ENCODE peak calls at places on chromosome 18, in eight cellular contexts. One of them, this sample, is unnamed.

GRCh38 chr18:61333746-61334490 is 688 bp downstream of the CDH20 start:
- DNase-seq in foreskin fibroblast: peak; percentile 52
- DNase-seq in upper lobe of right lung: no peak
- DNase-seq in endothelial cell: peak; percentile 33
- DNase-seq in spleen: peak; percentile 66
- DNase-seq in prostate gland: no peak
- DNase-seq in fibroblast of the aortic adventitia: peak; percentile 24
- DNase-seq in MCF 10A: no peak
- DNase-seq in this sample: no peak

GRCh38 chr18:56447972-56448371 is 190.4 kb downstream of the TXNL1 start:
- DNase-seq in foreskin fibroblast: peak; percentile 11
- DNase-seq in upper lobe of right lung: no peak
- DNase-seq in endothelial cell: no peak
- DNase-seq in spleen: no peak
- DNase-seq in prostate gland: no peak
- DNase-seq in fibroblast of the aortic adventitia: peak; percentile 29
- DNase-seq in MCF 10A: no peak
- DNase-seq in this sample: no peak

GRCh38 chr18:77024476-77024875 is 108.1 kb downstream of the MBP start:
- DNase-seq in foreskin fibroblast: no peak
- DNase-seq in upper lobe of right lung: no peak
- DNase-seq in endothelial cell: no peak
- DNase-seq in spleen: no peak
- DNase-seq in prostate gland: no peak
- DNase-seq in fibroblast of the aortic adventitia: no peak
- DNase-seq in MCF 10A: no peak
- DNase-seq in this sample: no peak

GRCh38 chr18:73199151-73199550 is 331.4 kb upstream of the NETO1 start:
- DNase-seq in foreskin fibroblast: peak; percentile 31
- DNase-seq in upper lobe of right lung: no peak
- DNase-seq in endothelial cell: no peak
- DNase-seq in spleen: no peak
- DNase-seq in prostate gland: no peak
- DNase-seq in fibroblast of the aortic adventitia: peak; percentile 6
- DNase-seq in MCF 10A: peak; percentile 11
- DNase-seq in this sample: no peak

GRCh38 chr18:6044773-6045172 is 149.5 kb upstream of the TMEM200C start:
- DNase-seq in foreskin fibroblast: no peak
- DNase-seq in upper lobe of right lung: no peak
- DNase-seq in endothelial cell: no peak
- DNase-seq in spleen: no peak
- DNase-seq in prostate gland: no peak
- DNase-seq in fibroblast of the aortic adventitia: no peak
- DNase-seq in MCF 10A: no peak
- DNase-seq in this sample: no peak

GRCh38 chr18:3906072-3906471 is 456.1 kb downstream of the TGIF1 start:
- DNase-seq in foreskin fibroblast: no peak
- DNase-seq in upper lobe of right lung: no peak
- DNase-seq in endothelial cell: no peak
- DNase-seq in spleen: no peak
- DNase-seq in prostate gland: no peak
- DNase-seq in fibroblast of the aortic adventitia: peak; percentile 49
- DNase-seq in MCF 10A: no peak
- DNase-seq in this sample: no peak

GRCh38 chr18:46156838-46157237 is 52.7 kb downstream of the HAUS1 start:
- DNase-seq in foreskin fibroblast: no peak
- DNase-seq in upper lobe of right lung: no peak
- DNase-seq in endothelial cell: no peak
- DNase-seq in spleen: no peak
- DNase-seq in prostate gland: no peak
- DNase-seq in fibroblast of the aortic adventitia: no peak
- DNase-seq in MCF 10A: no peak
- DNase-seq in this sample: no peak

GRCh38 chr18:60693426-60693825 is 320.9 kb upstream of the MC4R start:
- DNase-seq in foreskin fibroblast: no peak
- DNase-seq in upper lobe of right lung: no peak
- DNase-seq in endothelial cell: no peak
- DNase-seq in spleen: no peak
- DNase-seq in prostate gland: no peak
- DNase-seq in fibroblast of the aortic adventitia: peak; percentile 4
- DNase-seq in MCF 10A: peak; percentile 34
- DNase-seq in this sample: no peak

GRCh38 chr18:54277899-54278298 is 8.6 kb downstream of the POLI start:
- DNase-seq in foreskin fibroblast: no peak
- DNase-seq in upper lobe of right lung: no peak
- DNase-seq in endothelial cell: no peak
- DNase-seq in spleen: no peak
- DNase-seq in prostate gland: no peak
- DNase-seq in fibroblast of the aortic adventitia: no peak
- DNase-seq in MCF 10A: no peak
- DNase-seq in this sample: no peak

DNA sequence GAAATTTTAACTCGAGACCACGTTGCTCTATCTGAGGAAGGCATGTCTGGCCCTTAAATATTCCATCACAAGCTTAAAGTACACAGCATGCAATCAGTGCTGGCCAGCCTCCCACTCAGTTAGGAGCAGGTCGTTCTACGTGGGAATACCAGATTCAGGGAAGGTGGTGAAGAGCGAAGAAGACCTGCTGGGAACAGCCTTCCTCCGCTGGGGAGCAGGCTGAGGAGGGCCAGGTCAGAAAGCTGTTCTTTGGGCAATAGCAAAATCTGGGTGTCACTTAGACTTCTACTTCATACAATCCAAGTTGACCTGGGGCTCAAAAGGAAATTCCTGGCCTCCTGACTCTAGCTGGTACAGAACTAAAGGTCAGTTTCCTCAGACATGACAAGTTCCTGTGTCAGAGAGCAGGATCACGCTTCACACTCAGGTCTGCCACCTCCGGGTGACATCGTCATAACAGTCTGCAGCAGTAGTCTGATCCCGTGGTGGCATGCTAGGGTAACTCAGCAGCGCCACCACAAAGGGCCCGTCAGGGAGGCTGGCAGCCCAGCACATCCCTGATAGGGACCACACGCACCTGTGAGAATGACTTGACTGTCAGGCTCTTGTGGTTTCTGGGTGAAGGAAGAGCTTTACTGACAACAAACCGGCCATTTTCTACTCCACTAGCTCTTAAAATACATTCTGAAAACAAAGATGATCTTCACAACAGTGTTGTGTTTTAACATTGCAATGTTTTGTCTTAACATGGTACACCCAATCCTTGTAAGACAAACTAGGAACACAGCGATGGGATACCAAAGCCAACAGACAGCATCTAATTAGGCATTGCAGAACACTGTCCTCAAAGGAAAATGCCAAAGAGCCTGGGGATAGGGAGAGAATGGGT is 35.2 kb upstream of the NAPG start:
- DNase-seq in foreskin fibroblast: no peak
- DNase-seq in upper lobe of right lung: no peak
- DNase-seq in endothelial cell: peak; percentile 31
- DNase-seq in spleen: peak; percentile 91
- DNase-seq in prostate gland: no peak
- DNase-seq in fibroblast of the aortic adventitia: no peak
- DNase-seq in MCF 10A: peak; percentile 2
- DNase-seq in this sample: peak; percentile 88
- TF ChIP-seq CTCF in foreskin fibroblast: no peak
- TF ChIP-seq CTCF in upper lobe of right lung: peak; percentile 10
- TF ChIP-seq CTCF in endothelial cell: no peak
- TF ChIP-seq CTCF in spleen: peak; percentile 35
- TF ChIP-seq CTCF in prostate gland: no peak
- TF ChIP-seq CTCF in fibroblast of the aortic adventitia: no peak
- TF ChIP-seq CTCF in MCF 10A: no peak
- TF ChIP-seq CTCF in this sample: peak; percentile 48

GRCh38 chr18:58334061-58334460 is 290.0 kb downstream of the NEDD4L start:
- DNase-seq in foreskin fibroblast: no peak
- DNase-seq in upper lobe of right lung: no peak
- DNase-seq in endothelial cell: no peak
- DNase-seq in spleen: no peak
- DNase-seq in prostate gland: no peak
- DNase-seq in fibroblast of the aortic adventitia: no peak
- DNase-seq in MCF 10A: no peak
- DNase-seq in this sample: no peak

GRCh38 chr18:58335223-58335622 is 291.2 kb downstream of the NEDD4L start:
- DNase-seq in foreskin fibroblast: no peak
- DNase-seq in upper lobe of right lung: no peak
- DNase-seq in endothelial cell: no peak
- DNase-seq in spleen: no peak
- DNase-seq in prostate gland: no peak
- DNase-seq in fibroblast of the aortic adventitia: no peak
- DNase-seq in MCF 10A: no peak
- DNase-seq in this sample: no peak

GRCh38 chr18:58337285-58337684 is 291.6 kb downstream of the ALPK2 start:
- DNase-seq in foreskin fibroblast: no peak
- DNase-seq in upper lobe of right lung: no peak
- DNase-seq in endothelial cell: no peak
- DNase-seq in spleen: no peak
- DNase-seq in prostate gland: no peak
- DNase-seq in fibroblast of the aortic adventitia: no peak
- DNase-seq in MCF 10A: no peak
- DNase-seq in this sample: no peak

GRCh38 chr18:58336605-58337004 is 292.3 kb downstream of the ALPK2 start:
- DNase-seq in foreskin fibroblast: peak; percentile 41
- DNase-seq in upper lobe of right lung: no peak
- DNase-seq in endothelial cell: no peak
- DNase-seq in spleen: no peak
- DNase-seq in prostate gland: no peak
- DNase-seq in fibroblast of the aortic adventitia: no peak
- DNase-seq in MCF 10A: no peak
- DNase-seq in this sample: no peak

DNA sequence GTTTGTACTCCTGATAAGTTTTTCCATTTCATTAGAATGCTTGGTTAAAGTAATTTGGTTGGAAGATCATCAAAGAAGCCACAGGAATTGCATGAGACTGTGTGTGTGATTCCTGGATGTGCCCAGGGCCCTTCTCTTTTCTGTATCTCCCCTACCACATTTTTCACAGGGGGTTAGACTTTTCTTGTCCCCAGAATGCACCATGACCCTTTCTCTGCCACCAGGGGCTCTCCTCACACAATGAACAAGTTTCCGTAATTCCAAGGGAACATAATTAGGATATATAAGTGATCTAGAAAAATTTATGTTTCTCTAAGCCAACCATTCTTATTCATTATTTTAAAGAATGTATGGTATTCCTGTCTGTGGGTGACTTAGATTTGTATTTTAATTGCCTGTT is 291.8 kb downstream of the NEDD4L start:
- DNase-seq in foreskin fibroblast: no peak
- DNase-seq in upper lobe of right lung: no peak
- DNase-seq in endothelial cell: no peak
- DNase-seq in spleen: no peak
- DNase-seq in prostate gland: no peak
- DNase-seq in fibroblast of the aortic adventitia: no peak
- DNase-seq in MCF 10A: no peak
- DNase-seq in this sample: no peak
- TF ChIP-seq CTCF in foreskin fibroblast: no peak
- TF ChIP-seq CTCF in upper lobe of right lung: no peak
- TF ChIP-seq CTCF in endothelial cell: no peak
- TF ChIP-seq CTCF in spleen: no peak
- TF ChIP-seq CTCF in prostate gland: no peak
- TF ChIP-seq CTCF in fibroblast of the aortic adventitia: peak; percentile 40
- TF ChIP-seq CTCF in MCF 10A: no peak
- TF ChIP-seq CTCF in this sample: no peak

GRCh38 chr18:43625582-43625981 is 348.3 kb upstream of the SYT4 start:
- DNase-seq in foreskin fibroblast: no peak
- DNase-seq in upper lobe of right lung: no peak
- DNase-seq in endothelial cell: no peak
- DNase-seq in spleen: no peak
- DNase-seq in prostate gland: no peak
- DNase-seq in fibroblast of the aortic adventitia: no peak
- DNase-seq in MCF 10A: no peak
- DNase-seq in this sample: no peak

GRCh38 chr18:43622024-43622423 is 344.7 kb upstream of the SYT4 start:
- DNase-seq in foreskin fibroblast: no peak
- DNase-seq in upper lobe of right lung: no peak
- DNase-seq in endothelial cell: no peak
- DNase-seq in spleen: no peak
- DNase-seq in prostate gland: no peak
- DNase-seq in fibroblast of the aortic adventitia: no peak
- DNase-seq in MCF 10A: no peak
- DNase-seq in this sample: no peak

GRCh38 chr18:43620936-43621335 is 343.6 kb upstream of the SYT4 start:
- DNase-seq in foreskin fibroblast: peak; percentile 55
- DNase-seq in upper lobe of right lung: no peak
- DNase-seq in endothelial cell: no peak
- DNase-seq in spleen: no peak
- DNase-seq in prostate gland: no peak
- DNase-seq in fibroblast of the aortic adventitia: peak; percentile 54
- DNase-seq in MCF 10A: peak; percentile 54
- DNase-seq in this sample: no peak
- TF ChIP-seq CTCF in foreskin fibroblast: peak; percentile 17
- TF ChIP-seq CTCF in upper lobe of right lung: peak; percentile 54
- TF ChIP-seq CTCF in endothelial cell: peak; percentile 70
- TF ChIP-seq CTCF in spleen: no peak
- TF ChIP-seq CTCF in prostate gland: no peak
- TF ChIP-seq CTCF in fibroblast of the aortic adventitia: peak; percentile 46
- TF ChIP-seq CTCF in MCF 10A: peak; percentile 47
- TF ChIP-seq CTCF in this sample: no peak

GRCh38 chr18:63457987-63458386 is 18.8 kb upstream of the SERPINB5 start:
- DNase-seq in foreskin fibroblast: no peak
- DNase-seq in upper lobe of right lung: no peak
- DNase-seq in endothelial cell: no peak
- DNase-seq in spleen: no peak
- DNase-seq in prostate gland: no peak
- DNase-seq in fibroblast of the aortic adventitia: no peak
- DNase-seq in MCF 10A: no peak
- DNase-seq in this sample: no peak
- TF ChIP-seq CTCF in foreskin fibroblast: no peak
- TF ChIP-seq CTCF in upper lobe of right lung: no peak
- TF ChIP-seq CTCF in endothelial cell: no peak
- TF ChIP-seq CTCF in spleen: no peak
- TF ChIP-seq CTCF in prostate gland: no peak
- TF ChIP-seq CTCF in fibroblast of the aortic adventitia: no peak
- TF ChIP-seq CTCF in MCF 10A: no peak
- TF ChIP-seq CTCF in this sample: no peak

DNA sequence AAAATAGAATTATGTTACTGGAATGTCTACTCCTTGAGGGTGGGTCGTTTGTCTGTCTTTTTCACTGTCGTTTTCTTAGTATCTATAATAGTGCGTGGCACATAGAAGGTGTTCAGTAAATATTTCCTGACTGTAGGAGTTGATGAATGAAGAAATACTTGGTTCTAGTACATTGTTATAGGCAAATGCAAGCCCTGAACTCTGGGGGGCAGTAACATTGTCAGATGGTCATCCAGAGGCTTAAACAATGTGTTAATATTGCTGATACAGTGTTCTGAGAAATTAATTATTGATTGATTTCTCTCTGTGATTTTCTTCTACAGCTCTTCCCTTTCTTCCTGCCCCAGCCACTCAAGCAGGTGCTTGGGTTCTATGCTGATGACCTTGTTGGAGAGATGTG is 24.4 kb upstream of the THOC1 start:
- DNase-seq in foreskin fibroblast: peak; percentile 58
- DNase-seq in upper lobe of right lung: no peak
- DNase-seq in endothelial cell: no peak
- DNase-seq in spleen: no peak
- DNase-seq in prostate gland: no peak
- DNase-seq in fibroblast of the aortic adventitia: peak; percentile 19
- DNase-seq in MCF 10A: no peak
- DNase-seq in this sample: no peak
- TF ChIP-seq CTCF in foreskin fibroblast: peak; percentile 29
- TF ChIP-seq CTCF in upper lobe of right lung: no peak
- TF ChIP-seq CTCF in endothelial cell: no peak
- TF ChIP-seq CTCF in spleen: no peak
- TF ChIP-seq CTCF in prostate gland: no peak
- TF ChIP-seq CTCF in fibroblast of the aortic adventitia: peak; percentile 36
- TF ChIP-seq CTCF in MCF 10A: no peak
- TF ChIP-seq CTCF in this sample: no peak

GRCh38 chr18:29616885-29617284 is 1425.7 kb downstream of the DSC3 start:
- DNase-seq in foreskin fibroblast: no peak
- DNase-seq in upper lobe of right lung: no peak
- DNase-seq in endothelial cell: no peak
- DNase-seq in spleen: no peak
- DNase-seq in prostate gland: no peak
- DNase-seq in fibroblast of the aortic adventitia: no peak
- DNase-seq in MCF 10A: no peak
- DNase-seq in this sample: no peak
- TF ChIP-seq CTCF in foreskin fibroblast: no peak
- TF ChIP-seq CTCF in upper lobe of right lung: no peak
- TF ChIP-seq CTCF in endothelial cell: no peak
- TF ChIP-seq CTCF in spleen: no peak
- TF ChIP-seq CTCF in prostate gland: no peak
- TF ChIP-seq CTCF in fibroblast of the aortic adventitia: no peak
- TF ChIP-seq CTCF in MCF 10A: no peak
- TF ChIP-seq CTCF in this sample: no peak